ENCODE peak calls at places on chromosomes 2 and 18, in five cellular contexts. E is aorta; H is GM13977; G is stimulated activated naive CD4-positive, alpha-beta T cell; O is ecto neural progenitor cell. N is an unnamed sample.

GRCh38 chr2:20578895-20579825 is 71.7 kb downstream of the HS1BP3 start:
- DNase-seq in E (peak), H (peak), G (no peak), O (no peak), N (peak)

GRCh38 chr2:203225423-203226039 is 13.3 kb upstream of the CYP20A1 start:
- DNase-seq in E (no peak), H (no peak), G (peak), O (no peak), N (no peak)

GRCh38 chr2:240157147-240157470 is 16.7 kb upstream of the OTOS start:
- DNase-seq in E (peak), H (no peak), G (no peak), O (no peak), N (peak)

GRCh38 chr18:79939096-79939495 is 12.4 kb downstream of the SLC66A2 start:
- DNase-seq in E (no peak), H (no peak), G (no peak), O (no peak), N (peak)

GRCh38 chr18:48186861-48187260 is 222.3 kb downstream of the ZBTB7C start:
- DNase-seq in E (no peak), H (no peak), G (no peak), O (peak), N (no peak)

GRCh38 chr2:144372484-144373195 is 147.3 kb downstream of the ZEB2 start:
- DNase-seq in E (no peak), H (no peak), G (no peak), O (no peak), N (peak)

GRCh38 chr2:225429718-225430117 is 30.2 kb downstream of the NYAP2 start:
- DNase-seq in E (no peak), H (no peak), G (no peak), O (no peak), N (no peak)

GRCh38 chr2:2101924-2102323 is 229.2 kb downstream of the MYT1L start:
- DNase-seq in E (no peak), H (no peak), G (no peak), O (no peak), N (no peak)

GRCh38 chr2:95349568-95350319 is 52.6 kb downstream of the KCNIP3 start:
- DNase-seq in E (peak), H (no peak), G (no peak), O (peak), N (peak)

GRCh38 chr2:128774320-128775063 is 455.8 kb upstream of the HS6ST1 start:
- DNase-seq in E (peak), H (no peak), G (no peak), O (no peak), N (peak)

GRCh38 chr18:35466815-35467623 is 30.7 kb downstream of the INO80C start:
- DNase-seq in E (no peak), H (no peak), G (no peak), O (no peak), N (no peak)

GRCh38 chr18:23684515-23685197 is 4.6 kb upstream of the LAMA3 start:
- DNase-seq in E (no peak), H (no peak), G (no peak), O (no peak), N (no peak)

GRCh38 chr18:59056706-59057492 is 82.8 kb upstream of the SEC11C start:
- DNase-seq in E (peak), H (peak), G (peak), O (peak), N (peak)

GRCh38 chr18:45119888-45120287 is 439.2 kb downstream of the SETBP1 start:
- DNase-seq in E (no peak), H (no peak), G (no peak), O (no peak), N (no peak)

GRCh38 chr2:190636362-190636761 is 12.5 kb upstream of the NAB1 start:
- DNase-seq in E (no peak), H (no peak), G (no peak), O (no peak), N (no peak)

N was measured in sigmoid colon.